ENCODE peak calls at places on chromosome 4, in seven cellular contexts. G, P, N, V, O, Z and B are unnamed samples.

GRCh38 chr4:154164931-154165839 is 326.4 kb downstream of the DCHS2 start:
- ATAC-seq in O (peak; percentile 82), N (no peak), Z (peak; percentile 88), V (peak; percentile 76), G (no peak), P (no peak), B (peak; percentile 64)

GRCh38 chr4:75087865-75088264 is 154.9 kb downstream of the PARM1 start:
- ATAC-seq in O (peak; percentile 78), P (no peak), Z (no peak), V (no peak), N (no peak), G (no peak), B (no peak)

GRCh38 chr4:127852661-127853060 is 28.0 kb upstream of the PLK4 start:
- ATAC-seq in G (no peak), Z (no peak), N (no peak), P (no peak), O (no peak), V (no peak), B (no peak)

GRCh38 chr4:101597204-101597603 is 193.3 kb upstream of the BANK1 start:
- ATAC-seq in V (no peak), N (no peak), P (peak; percentile 45), Z (no peak), G (no peak), O (peak; percentile 67), B (no peak)

GRCh38 chr4:79429113-79430034 is 21.3 kb upstream of the GK2 start:
- ATAC-seq in V (no peak), O (no peak), N (no peak), Z (no peak), P (no peak), G (no peak), B (no peak)

GRCh38 chr4:21973850-21974249 is 25.3 kb upstream of the KCNIP4 start:
- ATAC-seq in G (no peak), N (no peak), P (no peak), Z (no peak), V (no peak), O (no peak), B (no peak)

GRCh38 chr4:4344915-4345527 is 41.9 kb upstream of the NSG1 start:
- ATAC-seq in P (no peak), G (no peak), N (no peak), V (no peak), Z (no peak), O (peak; percentile 91), B (no peak)

GRCh38 chr4:5524900-5525299 is 183.5 kb downstream of the EVC2 start:
- ATAC-seq in N (no peak), V (no peak), P (no peak), O (no peak), G (no peak), Z (no peak), B (no peak)

GRCh38 chr4:108001540-108001939 is 11.9 kb downstream of the HADH start:
- ATAC-seq in N (no peak), V (no peak), Z (no peak), G (peak; percentile 59), P (no peak), O (no peak), B (no peak)

GRCh38 chr4:51831133-51831532 is 11.8 kb upstream of the DCUN1D4 start:
- ATAC-seq in Z (no peak), V (peak; percentile 94), G (peak; percentile 95), P (peak; percentile 95), O (peak; percentile 92), N (peak; percentile 75), B (peak; percentile 39)

GRCh38 chr4:86482296-86482695 is 111.8 kb upstream of the PTPN13 start:
- ATAC-seq in V (no peak), G (no peak), Z (no peak), P (no peak), O (no peak), N (no peak), B (no peak)

GRCh38 chr4:4361883-4362282 is 25.0 kb upstream of the NSG1 start:
- ATAC-seq in Z (no peak), N (no peak), P (no peak), V (no peak), O (no peak), G (no peak), B (no peak)

GRCh38 chr4:107017681-107018321 is 18.3 kb downstream of the DKK2 start:
- ATAC-seq in V (no peak), Z (no peak), P (no peak), O (no peak), N (no peak), G (no peak), B (no peak)

GRCh38 chr4:110589297-110589696 is 33.6 kb downstream of the PITX2 start:
- ATAC-seq in Z (no peak), V (peak; percentile 70), N (no peak), O (no peak), G (no peak), P (no peak), B (no peak)

GRCh38 chr4:25879991-25880641 is 17.3 kb upstream of the SEL1L3 start:
- ATAC-seq in V (no peak), O (peak; percentile 83), Z (no peak), P (no peak), G (no peak), N (no peak), B (peak; percentile 25)

DNA sequence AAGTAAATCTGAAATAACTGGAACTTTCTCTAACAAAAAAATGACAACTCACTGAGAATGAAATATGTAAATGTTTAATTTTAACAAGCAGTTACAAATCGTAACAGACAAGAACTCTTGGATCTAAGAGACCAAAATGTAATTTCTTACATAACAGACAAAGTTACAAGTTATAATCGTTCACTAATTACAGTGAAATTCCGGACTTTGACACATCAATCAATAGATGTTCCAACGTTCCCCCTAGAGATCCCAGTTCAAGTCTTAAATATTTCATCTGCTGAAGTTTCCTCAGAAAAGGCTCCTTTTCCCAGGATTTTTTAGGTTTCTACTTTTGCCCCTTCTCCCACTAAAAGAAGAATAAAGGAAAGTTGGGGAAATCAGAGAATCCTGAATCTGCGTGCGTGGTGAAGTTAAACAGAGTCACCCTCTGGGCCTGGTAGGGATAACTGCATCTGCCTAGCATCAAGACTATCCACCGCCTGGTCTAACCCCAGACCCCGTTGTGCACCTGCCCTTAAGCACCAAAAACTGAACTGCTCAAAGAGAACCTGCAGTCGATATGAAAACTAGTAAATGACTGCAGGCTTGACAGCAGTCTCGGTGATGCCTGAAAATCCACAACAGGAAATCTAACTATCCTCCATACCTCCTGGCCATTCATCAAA is 2.3 kb downstream of the IRF2 start:
- ATAC-seq in V (no peak), O (peak; percentile 18), P (peak; percentile 45), N (peak; percentile 5), G (peak; percentile 3), Z (no peak), B (no peak)
- TF ChIP-seq POLR2AphosphoS5 in V (no peak), O (no peak), P (no peak), N (no peak), G (no peak), Z (no peak), B (no peak)

GRCh38 chr4:150593996-150594395 is 12.0 kb downstream of the MAB21L2 start:
- ATAC-seq in Z (no peak), G (peak; percentile 80), N (no peak), O (no peak), V (no peak), P (no peak), B (no peak)
- TF ChIP-seq CTCF in Z (no peak), G (peak; percentile 23), N (no peak), O (no peak), V (no peak), P (peak; percentile 4), B (no peak)

GRCh38 chr4:76589872-76590846 is 155.1 kb downstream of the SHROOM3 start:
- ATAC-seq in P (peak; percentile 97), V (peak; percentile 76), G (no peak), Z (peak; percentile 93), O (no peak), N (peak; percentile 92), B (peak; percentile 64)
- TF ChIP-seq POLR2AphosphoS5 in P (no peak), V (no peak), G (no peak), Z (peak; percentile 31), O (no peak), N (no peak), B (no peak)

GRCh38 chr4:177450421-177451107 is 8.3 kb upstream of the AGA start:
- ATAC-seq in P (no peak), G (no peak), Z (no peak), N (no peak), O (no peak), V (no peak), B (no peak)
- TF ChIP-seq CTCF in P (no peak), G (no peak), Z (no peak), N (no peak), O (no peak), V (no peak), B (no peak)

DNA sequence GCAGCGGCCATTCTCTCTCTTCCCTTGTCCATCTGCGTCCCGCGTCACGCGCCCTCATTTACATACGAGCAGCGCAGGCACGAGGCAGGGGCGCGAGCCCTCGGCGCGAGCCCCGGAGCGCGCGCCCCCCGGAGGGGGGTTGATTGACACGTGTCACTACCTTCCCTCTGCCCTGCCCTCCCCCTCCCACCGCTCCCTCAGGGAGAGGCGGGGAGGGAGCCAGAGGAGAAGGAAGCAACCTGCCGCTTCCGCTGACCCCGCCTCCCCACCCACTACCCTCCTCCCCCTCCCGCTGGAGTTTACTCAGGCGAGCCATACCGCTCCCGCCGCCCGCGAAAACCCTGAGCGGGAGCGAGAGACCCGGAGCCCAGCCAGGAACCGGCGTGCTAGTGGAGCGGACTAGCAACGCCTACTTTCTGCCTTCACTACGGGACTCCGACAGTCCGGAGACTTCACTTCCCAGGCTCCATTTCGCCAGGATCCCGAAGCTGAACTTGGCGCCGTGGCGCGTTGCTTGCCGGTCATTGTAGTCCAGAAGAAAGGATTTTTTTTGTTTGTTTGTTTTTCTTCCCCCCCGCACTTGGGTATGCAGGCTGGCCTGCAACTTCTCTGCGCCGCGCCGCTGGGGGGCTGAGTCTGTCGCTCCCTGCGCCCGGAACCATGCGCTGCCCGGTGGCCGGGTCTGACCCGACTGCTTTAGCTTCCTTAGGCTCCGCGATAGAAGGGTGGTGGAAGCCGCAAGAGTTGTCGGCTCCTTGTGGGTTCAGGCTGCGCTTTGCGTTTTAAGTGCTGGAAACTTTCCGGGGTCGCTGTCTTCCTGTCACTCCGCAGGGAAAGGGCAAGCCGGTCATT is at the start of gene LCORL:
- ATAC-seq in Z (peak; percentile 97), V (peak; percentile 82), G (peak; percentile 88), P (peak; percentile 90), N (peak; percentile 92), O (peak; percentile 87), B (peak; percentile 96)
- TF ChIP-seq POLR2AphosphoS5 in Z (peak; percentile 12), V (no peak), G (peak; percentile 62), P (peak; percentile 18), N (no peak), O (no peak), B (no peak)

DNA sequence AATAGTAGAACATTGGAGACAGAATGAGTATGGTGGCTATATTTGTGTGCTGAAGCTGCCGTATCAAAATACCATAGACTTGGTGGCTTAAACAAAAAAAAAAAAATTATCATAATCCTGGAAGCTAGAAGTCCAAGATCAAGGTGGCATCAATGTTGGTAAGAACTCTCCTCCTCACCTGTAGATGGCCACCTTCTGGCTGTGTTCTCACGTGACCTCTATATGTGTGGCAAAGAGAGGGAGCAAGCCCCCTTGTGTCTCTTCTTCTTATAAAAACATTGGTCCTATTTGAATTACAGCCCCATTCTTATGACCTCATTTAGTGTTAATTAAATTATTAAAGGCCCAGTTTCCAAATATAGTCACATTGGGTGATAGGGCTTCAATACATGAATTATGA is 1640.9 kb upstream of the PCDH7 start:
- ATAC-seq in Z (no peak), N (no peak), P (no peak), G (no peak), V (peak; percentile 57), O (no peak), B (no peak)
- TF ChIP-seq CTCF in Z (no peak), N (no peak), P (no peak), G (no peak), V (no peak), O (no peak), B (no peak)